ENCODE peak calls at places on chromosome 1, in four cellular contexts. One of them, this sample, is unnamed.

GRCh38 chr1:9630331-9631081 is 21.0 kb upstream of the PIK3CD start:
- DNase-seq in left lung: no peak
- DNase-seq in lower lobe of right lung: no peak
- DNase-seq in heart left ventricle: no peak
- DNase-seq in this sample: no peak

GRCh38 chr1:186605762-186606350 is 74.4 kb downstream of the PTGS2 start:
- DNase-seq in left lung: no peak
- DNase-seq in lower lobe of right lung: peak; percentile 48
- DNase-seq in heart left ventricle: peak; percentile 20
- DNase-seq in this sample: peak; percentile 37

GRCh38 chr1:235617808-235618207 is 31.8 kb downstream of the GNG4 start:
- DNase-seq in left lung: peak; percentile 2
- DNase-seq in lower lobe of right lung: no peak
- DNase-seq in heart left ventricle: no peak
- DNase-seq in this sample: no peak

GRCh38 chr1:53585116-53585515 is 125.9 kb downstream of the DMRTB1 start:
- DNase-seq in left lung: no peak
- DNase-seq in lower lobe of right lung: no peak
- DNase-seq in heart left ventricle: no peak
- DNase-seq in this sample: no peak

GRCh38 chr1:37656881-37657280 is 22.2 kb upstream of the RSPO1 start:
- DNase-seq in left lung: no peak
- DNase-seq in lower lobe of right lung: no peak
- DNase-seq in heart left ventricle: no peak
- DNase-seq in this sample: no peak

GRCh38 chr1:201009967-201010645 is 13.4 kb downstream of the KIF21B start:
- DNase-seq in left lung: no peak
- DNase-seq in lower lobe of right lung: peak; percentile 31
- DNase-seq in heart left ventricle: no peak
- DNase-seq in this sample: no peak

GRCh38 chr1:116115476-116115875 is 4.3 kb downstream of the MAB21L3 start:
- DNase-seq in left lung: no peak
- DNase-seq in lower lobe of right lung: no peak
- DNase-seq in heart left ventricle: no peak
- DNase-seq in this sample: no peak

GRCh38 chr1:90045853-90046563 is 51.1 kb downstream of the ZNF326 start:
- DNase-seq in left lung: no peak
- DNase-seq in lower lobe of right lung: no peak
- DNase-seq in heart left ventricle: no peak
- DNase-seq in this sample: no peak

DNA sequence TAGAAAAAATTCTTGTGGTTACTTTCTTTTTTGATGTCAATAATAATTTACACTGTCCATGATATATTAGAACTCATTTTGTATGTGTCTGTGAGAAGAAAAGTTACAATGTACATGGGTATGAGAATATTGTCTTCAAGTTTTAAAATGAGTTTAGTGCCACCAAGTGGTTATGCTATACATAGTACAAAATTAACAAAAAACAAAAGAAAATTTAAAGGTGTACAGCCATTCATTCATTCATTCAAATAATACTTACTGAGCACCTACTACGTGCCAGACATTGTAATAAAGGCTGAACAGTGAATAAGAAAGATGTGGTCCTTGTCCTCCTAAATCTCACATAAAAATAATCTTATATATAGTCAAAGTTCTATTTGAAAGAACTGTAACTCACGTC is 27.7 kb downstream of the UCHL5 start:
- DNase-seq in left lung: no peak
- DNase-seq in lower lobe of right lung: no peak
- DNase-seq in heart left ventricle: no peak
- DNase-seq in this sample: no peak
- TF ChIP-seq CTCF in left lung: no peak
- TF ChIP-seq CTCF in lower lobe of right lung: no peak
- TF ChIP-seq CTCF in heart left ventricle: no peak
- TF ChIP-seq CTCF in this sample: no peak

DNA sequence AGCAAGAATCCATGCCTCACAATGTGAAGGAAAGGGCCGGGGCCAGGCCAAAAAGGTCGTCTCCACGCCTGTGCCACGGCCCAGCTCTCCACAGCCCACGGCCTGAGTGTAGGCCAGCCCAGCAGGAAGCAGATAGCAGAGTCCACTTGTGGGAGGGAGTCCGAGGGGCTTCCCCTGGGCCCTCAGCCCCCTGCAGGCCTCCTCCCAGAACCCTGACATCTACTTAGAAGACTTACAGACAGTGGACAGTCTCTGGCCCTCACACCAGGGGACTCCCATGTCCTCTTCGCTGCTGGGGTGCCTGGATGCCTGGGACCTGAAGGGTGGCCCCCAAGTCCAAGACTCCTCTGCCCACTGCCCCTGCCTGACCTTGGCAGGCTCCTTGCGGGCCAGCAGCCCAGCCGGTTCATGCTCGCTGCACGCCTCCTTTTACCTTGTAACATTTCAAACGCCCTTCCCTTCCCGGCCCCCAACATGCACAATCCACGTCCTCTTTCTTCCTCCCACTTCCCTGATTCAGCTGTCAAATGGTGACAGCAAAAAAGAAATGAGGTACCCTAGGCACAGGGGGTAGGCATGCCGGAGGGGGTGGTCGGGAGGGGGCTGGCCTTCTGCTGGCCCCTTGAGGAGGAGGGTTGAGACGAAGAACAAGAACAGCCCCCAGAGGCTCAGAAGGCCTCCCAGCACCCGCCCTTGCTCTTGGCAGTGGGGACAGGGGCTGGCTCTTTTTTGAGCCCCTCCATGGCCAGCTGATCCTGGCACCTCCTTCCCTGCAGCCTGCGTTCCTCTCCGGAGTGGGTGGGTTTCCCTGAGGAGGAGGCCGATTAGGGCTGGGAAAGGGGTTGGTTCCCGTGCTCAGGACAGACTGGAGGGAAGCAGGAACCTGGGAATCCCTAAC is 998 bp upstream of the PTPN7 start:
- DNase-seq in left lung: no peak
- DNase-seq in lower lobe of right lung: no peak
- DNase-seq in heart left ventricle: no peak
- DNase-seq in this sample: no peak
- H3K4me3 ChIP-seq in left lung: peak overlapping the region; percentile 51
- H3K4me3 ChIP-seq in lower lobe of right lung: peak overlapping the region; percentile 2
- H3K4me3 ChIP-seq in heart left ventricle: no peak overlapping the region
- H3K4me3 ChIP-seq in this sample: no peak overlapping the region

GRCh38 chr1:158016651-158017335 is 23.3 kb downstream of the KIRREL1 start:
- DNase-seq in left lung: no peak
- DNase-seq in lower lobe of right lung: no peak
- DNase-seq in heart left ventricle: no peak
- DNase-seq in this sample: no peak
- H3K4me1 ChIP-seq in left lung: peaks cover 47% of the 10 kb centered on the region
- H3K4me1 ChIP-seq in lower lobe of right lung: peaks cover 68% of the 10 kb centered on the region
- H3K4me1 ChIP-seq in heart left ventricle: peaks cover 56% of the 10 kb centered on the region
- H3K4me1 ChIP-seq in this sample: peaks cover 11% of the 10 kb centered on the region

DNA sequence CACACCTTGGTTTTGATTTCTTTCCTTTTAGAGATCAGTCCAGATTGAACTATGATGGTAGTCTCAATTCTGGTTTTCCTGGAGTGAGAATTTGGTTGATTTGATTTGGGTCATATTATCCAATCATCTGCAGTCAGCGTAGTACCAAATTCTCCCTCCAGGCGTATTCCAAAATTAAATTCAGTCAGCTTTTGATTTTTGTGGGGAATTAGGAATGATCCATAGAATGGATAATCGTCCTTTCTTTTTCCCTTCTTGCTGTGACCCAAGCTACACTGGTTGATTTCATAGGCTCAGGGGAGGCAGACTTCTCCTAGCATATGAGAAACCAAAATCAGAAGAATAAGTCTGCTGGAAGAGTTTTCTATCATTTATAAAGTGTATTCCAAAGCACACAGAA is 4.9 kb downstream of the PRCC start:
- DNase-seq in left lung: no peak
- DNase-seq in lower lobe of right lung: no peak
- DNase-seq in heart left ventricle: no peak
- DNase-seq in this sample: no peak
- TF ChIP-seq CTCF in left lung: no peak
- TF ChIP-seq CTCF in lower lobe of right lung: no peak
- TF ChIP-seq CTCF in heart left ventricle: no peak
- TF ChIP-seq CTCF in this sample: no peak

GRCh38 chr1:245255783-245256182 is 101.0 kb downstream of the KIF26B start:
- DNase-seq in left lung: no peak
- DNase-seq in lower lobe of right lung: no peak
- DNase-seq in heart left ventricle: no peak
- DNase-seq in this sample: no peak

GRCh38 chr1:245260883-245261282 is 106.1 kb downstream of the KIF26B start:
- DNase-seq in left lung: no peak
- DNase-seq in lower lobe of right lung: no peak
- DNase-seq in heart left ventricle: no peak
- DNase-seq in this sample: no peak

GRCh38 chr1:245260116-245260882 is 105.5 kb downstream of the KIF26B start:
- DNase-seq in left lung: no peak
- DNase-seq in lower lobe of right lung: no peak
- DNase-seq in heart left ventricle: no peak
- DNase-seq in this sample: no peak

GRCh38 chr1:245256528-245256927 is 101.7 kb downstream of the KIF26B start:
- DNase-seq in left lung: no peak
- DNase-seq in lower lobe of right lung: no peak
- DNase-seq in heart left ventricle: no peak
- DNase-seq in this sample: no peak

DNA sequence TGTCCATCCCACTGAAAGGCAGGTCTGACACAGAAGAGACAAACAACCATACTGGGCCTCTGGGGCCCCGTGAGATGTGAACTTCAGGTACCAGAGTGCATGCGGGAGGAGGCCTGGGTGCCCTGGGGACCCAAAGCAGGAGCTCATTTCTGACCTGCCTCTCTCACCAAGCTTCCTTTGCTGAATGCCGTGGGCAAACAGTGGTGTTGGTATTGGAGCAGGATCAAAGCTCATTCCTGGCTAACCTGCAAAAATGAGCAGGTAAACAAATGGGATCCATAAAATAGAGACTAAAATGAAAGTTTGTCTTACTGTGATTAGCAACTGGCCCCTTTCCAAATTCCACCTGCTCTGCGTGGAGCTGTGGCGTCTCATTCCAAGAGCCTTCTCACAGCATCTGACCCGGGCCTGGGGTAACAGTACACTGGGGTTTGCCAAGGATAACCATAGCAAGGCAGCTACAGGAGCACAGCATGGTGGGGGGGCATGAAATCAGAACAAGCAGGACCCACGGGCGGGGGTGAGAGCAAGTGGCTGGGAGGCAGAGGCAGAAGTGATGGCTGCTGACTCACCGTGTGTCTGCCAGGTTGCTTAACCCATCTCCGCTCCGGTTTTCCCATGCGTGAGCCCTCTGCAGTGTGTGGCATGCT is 103.6 kb downstream of the KIF26B start:
- DNase-seq in left lung: no peak
- DNase-seq in lower lobe of right lung: no peak
- DNase-seq in heart left ventricle: no peak
- DNase-seq in this sample: no peak
- H3K4me3 ChIP-seq in left lung: no peak overlapping the region
- H3K4me3 ChIP-seq in lower lobe of right lung: no peak overlapping the region
- H3K4me3 ChIP-seq in heart left ventricle: no peak overlapping the region
- H3K4me3 ChIP-seq in this sample: no peak overlapping the region

DNA sequence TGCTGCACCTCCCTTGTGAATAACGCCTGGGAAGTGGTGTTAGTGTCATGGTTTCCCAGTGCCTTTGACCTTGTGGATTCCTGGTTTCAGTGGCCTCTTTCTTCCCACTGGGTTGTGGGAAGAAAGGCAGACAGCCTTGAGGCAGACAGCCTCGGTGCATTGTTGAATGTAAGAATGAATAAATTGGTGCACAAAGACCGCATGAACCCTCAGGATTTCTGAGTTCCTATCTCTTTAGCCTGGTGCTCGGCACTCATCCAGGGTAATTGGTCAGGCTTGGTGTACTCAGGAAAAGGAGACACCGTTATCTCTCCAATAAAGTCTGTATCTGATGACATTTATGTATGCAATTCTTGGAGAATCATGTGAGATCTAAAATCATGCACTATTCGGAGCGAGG is 5.1 kb downstream of the ZNF362 start:
- DNase-seq in left lung: no peak
- DNase-seq in lower lobe of right lung: no peak
- DNase-seq in heart left ventricle: no peak
- DNase-seq in this sample: no peak
- H3K4me1 ChIP-seq in left lung: peaks cover 19% of the 10 kb centered on the region
- H3K4me1 ChIP-seq in lower lobe of right lung: peaks cover 60% of the 10 kb centered on the region
- H3K4me1 ChIP-seq in heart left ventricle: peaks cover 74% of the 10 kb centered on the region
- H3K4me1 ChIP-seq in this sample: peaks cover 17% of the 10 kb centered on the region

DNA sequence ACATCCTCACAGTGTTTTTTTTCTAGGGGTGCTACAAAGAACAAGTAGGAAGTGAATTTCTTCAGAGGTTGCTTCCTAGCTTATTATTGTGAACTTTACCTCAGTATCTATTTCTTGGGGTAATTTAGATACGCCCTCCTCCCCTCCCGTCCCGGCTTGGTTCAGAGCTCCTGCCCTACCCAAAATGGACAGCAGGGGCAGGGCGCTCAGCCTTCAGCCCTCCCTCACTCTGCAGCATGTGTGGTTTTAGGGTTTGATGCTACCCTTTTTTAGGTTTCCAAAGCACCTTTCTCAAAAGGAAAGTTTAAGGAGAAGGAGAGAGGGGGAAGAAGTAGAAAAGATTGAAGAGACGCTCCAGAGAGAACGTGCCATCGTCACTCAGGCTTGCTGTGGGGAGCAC is 16.9 kb upstream of the POGK start:
- DNase-seq in left lung: no peak
- DNase-seq in lower lobe of right lung: no peak
- DNase-seq in heart left ventricle: no peak
- DNase-seq in this sample: no peak
- TF ChIP-seq CTCF in left lung: no peak
- TF ChIP-seq CTCF in lower lobe of right lung: no peak
- TF ChIP-seq CTCF in heart left ventricle: peak; percentile 17
- TF ChIP-seq CTCF in this sample: no peak

DNA sequence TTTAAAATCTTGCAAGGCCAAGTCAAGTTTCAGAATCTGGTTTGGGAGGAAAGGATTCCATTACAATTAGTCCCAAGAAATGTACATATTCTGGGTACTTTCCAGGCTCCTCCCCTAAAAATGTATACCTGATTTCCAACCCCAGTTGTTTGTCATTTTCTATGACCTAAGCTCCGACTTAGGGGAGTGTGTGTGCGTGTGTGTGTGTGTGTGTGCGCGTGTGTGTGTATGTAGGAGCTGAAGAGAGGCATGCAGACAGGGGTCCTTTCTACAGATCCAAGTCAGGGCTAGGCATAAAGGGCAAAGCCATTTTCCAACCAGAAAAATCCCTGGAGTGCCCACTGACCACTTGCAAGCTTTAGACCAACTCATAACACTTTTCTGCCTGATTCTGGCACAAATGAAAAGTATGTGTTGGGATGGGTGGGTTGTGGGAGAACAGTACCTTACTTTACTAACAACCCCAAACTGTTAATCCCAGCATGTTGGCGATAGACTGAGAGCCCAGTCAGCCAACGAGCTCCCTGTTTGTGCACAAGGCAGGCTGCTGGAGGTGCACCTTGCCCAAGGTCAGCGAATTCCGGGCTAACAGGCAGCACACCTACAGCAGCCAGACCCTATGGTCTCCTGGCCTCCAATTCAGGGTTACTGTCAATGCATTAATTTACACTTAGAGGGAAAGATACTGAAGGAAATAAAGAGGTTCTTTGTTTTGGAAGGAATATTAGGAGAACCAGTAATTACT is 1.7 kb downstream of the TRABD2B start:
- DNase-seq in left lung: no peak
- DNase-seq in lower lobe of right lung: no peak
- DNase-seq in heart left ventricle: no peak
- DNase-seq in this sample: no peak
- H3K4me3 ChIP-seq in left lung: no peak overlapping the region
- H3K4me3 ChIP-seq in lower lobe of right lung: no peak overlapping the region
- H3K4me3 ChIP-seq in heart left ventricle: peak overlapping the region; percentile 69
- H3K4me3 ChIP-seq in this sample: no peak overlapping the region

This sample was measured in mucosa of descending colon.